ENCODE peak calls at places on chromosomes 2 and 18, in seven cellular contexts. Y, P, K, F, C, E and T are unnamed samples.

GRCh38 chr2:232994446-232994845 is 18.6 kb downstream of the NGEF start:
- DNase-seq in Y (no peak), K (no peak), F (no peak), C (no peak), E (no peak), P (no peak), T (no peak)

GRCh38 chr2:8138923-8139667 is 542.8 kb upstream of the ID2 start:
- DNase-seq in C (no peak), F (peak), E (no peak), P (no peak), Y (no peak), K (no peak), T (peak)

GRCh38 chr18:73645175-73645715 is 502.4 kb downstream of the FBXO15 start:
- DNase-seq in Y (no peak), K (no peak), C (no peak), E (no peak), F (no peak), P (no peak), T (peak)

GRCh38 chr2:136874258-136874657 is 108.9 kb downstream of the THSD7B start:
- DNase-seq in C (no peak), E (no peak), P (no peak), Y (no peak), F (no peak), K (no peak), T (peak)

GRCh38 chr2:27303093-27304025 is 4.9 kb downstream of the UCN start:
- DNase-seq in Y (no peak), P (peak), E (no peak), C (no peak), F (peak), K (no peak), T (peak)

GRCh38 chr2:100606740-100607343 is 44.0 kb downstream of the PDCL3 start:
- DNase-seq in Y (no peak), E (no peak), P (no peak), C (no peak), K (no peak), F (no peak), T (peak)

GRCh38 chr2:220318037-220318436 is 690.6 kb downstream of the SLC4A3 start:
- DNase-seq in C (no peak), Y (no peak), K (no peak), F (no peak), P (no peak), E (no peak), T (no peak)

GRCh38 chr2:43114210-43114609 is 112.2 kb downstream of the ZFP36L2 start:
- DNase-seq in C (no peak), F (no peak), P (no peak), Y (peak), E (peak), K (no peak), T (no peak)

GRCh38 chr2:126655500-126656310 is at the start of gene GYPC:
- DNase-seq in Y (peak), C (peak), F (peak), K (peak), E (no peak), P (peak), T (peak)

GRCh38 chr2:18117592-18117991 is 239.1 kb downstream of the KCNS3 start:
- DNase-seq in Y (no peak), C (no peak), K (no peak), E (no peak), F (peak), P (no peak), T (peak)

GRCh38 chr18:24160086-24160485 is 21.2 kb downstream of the CABYR start:
- DNase-seq in Y (no peak), P (no peak), F (no peak), C (no peak), E (no peak), K (no peak), T (no peak)

GRCh38 chr18:47263828-47264314 is 12.4 kb upstream of the SKOR2 start:
- DNase-seq in P (no peak), C (no peak), E (no peak), K (no peak), F (no peak), Y (no peak), T (peak)

GRCh38 chr2:75100011-75100680 is 99.2 kb downstream of the TACR1 start:
- DNase-seq in C (no peak), F (no peak), K (no peak), E (peak), Y (no peak), P (no peak), T (peak)

GRCh38 chr18:51151568-51152511 is 45.6 kb downstream of the MEX3C start:
- DNase-seq in C (no peak), P (no peak), F (no peak), K (peak), Y (no peak), E (no peak), T (no peak)

GRCh38 chr2:157304811-157305712 is 20.6 kb downstream of the ERMN start:
- DNase-seq in F (no peak), K (no peak), C (no peak), E (peak), P (no peak), Y (no peak), T (peak)

GRCh38 chr2:52017836-52018235 is 985.9 kb upstream of the NRXN1 start:
- DNase-seq in K (no peak), Y (no peak), C (no peak), E (no peak), F (no peak), P (no peak), T (no peak)

GRCh38 chr2:239355724-239356123 is 45.1 kb downstream of the HDAC4 start:
- DNase-seq in P (no peak), E (no peak), K (no peak), Y (no peak), F (no peak), C (no peak), T (peak)

GRCh38 chr18:24914148-24914525 is 437.8 kb downstream of the ZNF521 start:
- DNase-seq in C (no peak), P (no peak), F (no peak), K (no peak), E (no peak), Y (no peak), T (no peak)

GRCh38 chr2:108217211-108217610 is 22.6 kb upstream of the SULT1C3 start:
- DNase-seq in E (no peak), C (no peak), F (no peak), K (no peak), Y (no peak), P (no peak), T (no peak)

GRCh38 chr2:191877875-191878274 is 31.0 kb upstream of the CAVIN2 start:
- DNase-seq in E (no peak), C (no peak), Y (no peak), P (no peak), F (no peak), K (no peak), T (no peak)

GRCh38 chr2:69122271-69122670 is 109.3 kb downstream of the ANTXR1 start:
- DNase-seq in K (no peak), Y (no peak), C (no peak), F (no peak), P (no peak), E (no peak), T (peak)

GRCh38 chr2:33111002-33111446 is 164.3 kb downstream of the LTBP1 start:
- DNase-seq in K (no peak), E (no peak), F (no peak), C (no peak), P (no peak), Y (no peak), T (peak)

GRCh38 chr2:151670346-151670745 is 63.9 kb downstream of the NEB start:
- DNase-seq in E (no peak), Y (no peak), F (no peak), K (no peak), P (no peak), C (no peak), T (no peak)

GRCh38 chr2:45412754-45413379 is 198.2 kb downstream of the SRBD1 start:
- DNase-seq in C (no peak), E (no peak), P (no peak), F (no peak), Y (no peak), K (no peak), T (peak)

GRCh38 chr2:213238753-213239591 is 45.3 kb upstream of the SPAG16 start:
- DNase-seq in K (no peak), Y (no peak), C (no peak), E (peak), F (no peak), P (no peak), T (peak)

GRCh38 chr2:226703501-226703900 is 96.1 kb downstream of the IRS1 start:
- DNase-seq in C (no peak), K (no peak), Y (no peak), E (no peak), F (no peak), P (no peak), T (no peak)

GRCh38 chr2:100107911-100108647 is 34.3 kb downstream of the AFF3 start:
- DNase-seq in F (no peak), P (no peak), C (no peak), E (no peak), K (no peak), Y (no peak), T (no peak)

GRCh38 chr2:145958611-145959010 is 1438.7 kb upstream of the ZEB2 start:
- DNase-seq in C (no peak), K (no peak), E (no peak), F (no peak), P (no peak), Y (no peak), T (no peak)

GRCh38 chr2:96409543-96410184 is 74.1 kb downstream of the NCAPH start:
- DNase-seq in Y (no peak), E (no peak), F (no peak), K (no peak), P (no peak), C (no peak), T (no peak)

GRCh38 chr2:96805026-96805425 is 11.0 kb upstream of the CNNM3 start:
- DNase-seq in C (no peak), E (no peak), K (no peak), P (no peak), F (no peak), Y (no peak), T (no peak)

GRCh38 chr2:102063360-102063947 is 71.7 kb downstream of the IL1R2 start:
- DNase-seq in E (no peak), Y (peak), P (peak), K (no peak), F (peak), C (peak), T (peak)

GRCh38 chr18:79875531-79875919 is 75.9 kb downstream of the SLC66A2 start:
- DNase-seq in P (no peak), F (peak), Y (peak), C (peak), K (no peak), E (no peak), T (no peak)

GRCh38 chr2:180003566-180003965 is 3.5 kb downstream of the CWC22 start:
- DNase-seq in C (no peak), Y (no peak), F (no peak), K (no peak), E (no peak), P (no peak), T (no peak)

GRCh38 chr2:85930129-85931124 is 41.6 kb upstream of the ST3GAL5 start:
- DNase-seq in P (no peak), F (no peak), K (no peak), E (no peak), Y (no peak), C (no peak), T (peak)

GRCh38 chr2:241001413-241002274 is 3.2 kb downstream of the SNED1 start:
- DNase-seq in F (peak), C (peak), K (no peak), P (no peak), E (no peak), Y (peak), T (no peak)

GRCh38 chr2:159065313-159065712 is 96.9 kb downstream of the TANC1 start:
- DNase-seq in K (no peak), P (no peak), E (peak), C (no peak), F (no peak), Y (no peak), T (peak)

GRCh38 chr2:99480390-99480789 is 9.4 kb downstream of the REV1 start:
- DNase-seq in P (no peak), C (no peak), Y (no peak), E (no peak), F (no peak), K (no peak), T (no peak)

GRCh38 chr2:222318026-222318711 is 19.4 kb upstream of the PAX3 start:
- DNase-seq in P (no peak), E (peak), Y (no peak), K (no peak), F (peak), C (no peak), T (peak)

GRCh38 chr2:222319576-222320440 is 21.0 kb upstream of the PAX3 start:
- DNase-seq in C (no peak), E (no peak), K (no peak), P (no peak), Y (no peak), F (peak), T (no peak)

GRCh38 chr2:222322241-222322640 is 23.4 kb upstream of the PAX3 start:
- DNase-seq in K (no peak), Y (no peak), F (no peak), P (no peak), C (no peak), E (no peak), T (no peak)

GRCh38 chr2:222320441-222321395 is 21.9 kb upstream of the PAX3 start:
- DNase-seq in C (no peak), Y (no peak), E (no peak), P (no peak), K (no peak), F (peak), T (no peak)

DNA sequence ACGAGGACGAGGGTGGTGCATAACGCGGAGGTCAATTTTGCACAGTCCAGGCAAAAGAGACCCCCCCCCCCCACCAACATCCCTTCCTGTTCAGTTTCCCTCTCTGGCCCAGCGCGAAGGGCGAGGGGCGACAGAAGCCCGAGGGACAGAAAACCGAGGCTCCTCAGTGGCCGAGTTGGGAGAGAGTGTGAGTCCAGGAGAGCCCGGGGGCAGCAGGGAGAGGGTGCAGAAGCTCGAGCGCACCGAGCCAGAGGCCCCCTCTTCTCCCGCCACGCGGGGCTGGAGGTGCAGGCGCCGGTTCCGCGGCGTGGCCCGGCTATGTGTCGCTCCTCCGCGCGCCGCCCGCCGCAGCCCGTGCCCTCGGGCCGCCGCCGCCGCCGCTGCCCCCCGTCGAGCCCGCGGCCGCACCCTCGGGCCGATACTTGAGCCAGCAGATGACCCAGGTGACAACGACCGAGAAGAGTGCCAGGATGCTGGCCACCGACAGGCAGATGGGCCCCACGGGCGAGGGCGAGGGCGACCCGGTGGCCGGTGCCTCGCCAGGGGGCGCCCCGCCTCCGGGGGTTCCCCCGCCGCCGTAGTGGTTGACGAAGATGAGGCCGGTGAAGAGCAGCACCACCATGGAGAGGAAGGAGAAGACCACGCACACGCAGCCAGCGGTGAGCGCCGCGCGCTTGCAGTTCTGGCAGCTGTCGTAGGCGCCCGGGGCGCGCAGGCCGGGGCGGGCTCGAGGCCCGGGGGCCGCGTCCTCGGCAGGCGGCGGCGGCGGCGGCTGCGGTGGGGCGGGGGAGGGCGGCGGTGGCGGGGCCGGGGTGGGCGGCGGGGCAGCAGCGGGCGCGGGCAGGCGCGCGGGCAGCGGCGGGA is 20.1 kb upstream of the PAX3 start:
- DNase-seq in E (no peak), P (no peak), F (peak), Y (no peak), K (no peak), C (no peak), T (no peak)
- TF ChIP-seq CTCF in E (no peak), P (no peak), F (no peak), Y (peak), K (no peak), C (no peak), T (peak)

GRCh38 chr2:15562354-15563031 is 1.4 kb upstream of the NBAS start:
- DNase-seq in Y (no peak), P (no peak), C (no peak), E (no peak), F (no peak), K (no peak), T (no peak)
- H3K4me3 ChIP-seq in Y (no peak), P (no peak), C (no peak), E (no peak), F (peak), K (peak), T (no peak)

GRCh38 chr2:117985092-117985491 is 28.8 kb downstream of the CCDC93 start:
- DNase-seq in K (no peak), E (no peak), Y (no peak), F (no peak), P (no peak), C (no peak), T (peak)
- TF ChIP-seq CTCF in K (no peak), E (peak), Y (no peak), F (no peak), P (no peak), C (no peak), T (peak)

GRCh38 chr2:210502997-210503621 is 26.6 kb upstream of the LANCL1 start:
- DNase-seq in Y (no peak), F (peak), P (peak), K (no peak), C (no peak), E (no peak), T (peak)
- H3K4me3 ChIP-seq in Y (peak), F (peak), P (no peak), K (no peak), C (no peak), E (peak), T (peak)

DNA sequence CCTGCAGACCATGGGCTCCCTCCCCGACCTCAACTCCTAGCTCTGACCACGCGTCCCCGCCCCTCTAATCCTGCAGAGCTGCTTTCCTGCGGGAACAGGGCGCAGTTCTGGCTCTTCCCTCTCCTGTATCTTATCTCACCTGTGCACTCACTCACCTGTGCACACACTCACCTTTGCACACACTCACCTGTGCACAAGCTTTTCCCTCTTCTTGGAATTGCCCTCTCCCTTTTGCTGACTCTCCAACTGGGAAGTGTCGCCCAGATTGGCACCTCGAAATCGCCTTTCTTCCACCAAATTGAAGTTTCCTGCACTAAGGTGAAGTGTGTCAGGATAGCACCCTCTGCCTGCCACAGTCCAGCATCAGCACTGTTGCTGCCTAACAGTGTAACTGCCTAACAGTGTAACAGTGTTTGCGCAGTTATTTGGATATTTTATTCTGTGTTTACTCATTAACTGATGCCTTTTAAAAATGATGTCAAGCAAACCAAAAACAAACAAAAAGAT is 585 bp upstream of the CMPK2 start:
- DNase-seq in C (no peak), K (peak), E (peak), P (no peak), Y (no peak), F (no peak), T (no peak)
- TF ChIP-seq CTCF in C (no peak), K (peak), E (peak), P (peak), Y (peak), F (peak), T (peak)

GRCh38 chr2:65364986-65365733 is 67.2 kb downstream of the SPRED2 start:
- DNase-seq in K (no peak), Y (no peak), F (no peak), E (no peak), P (no peak), C (no peak), T (no peak)
- H3K4me3 ChIP-seq in K (no peak), Y (no peak), F (no peak), E (no peak), P (no peak), C (no peak), T (no peak)